ENCODE peak calls at places on chromosomes 4 and X, in four cellular contexts. X is fibroblast of lung, Y is H54, N is putamen. H is an unnamed sample.

GRCh38 chr4:142098380-142098779 is 462.0 kb downstream of the IL15 start:
- DNase-seq in X (no peak), Y (no peak), N (no peak), H (no peak)

GRCh38 chr4:119592708-119593298 is 35.8 kb downstream of the PDE5A start:
- DNase-seq in X (peak), Y (no peak), N (no peak), H (no peak)

GRCh38 chrX:124098089-124098488 is 136.6 kb downstream of the STAG2 start:
- DNase-seq in X (peak), Y (no peak), N (peak), H (peak)

GRCh38 chrX:49276671-49277519 is 7.3 kb downstream of the PPP1R3F start:
- DNase-seq in X (peak), Y (no peak), N (no peak), H (no peak)

GRCh38 chr4:76219299-76220055 is 5.9 kb upstream of the SCARB2 start:
- DNase-seq in X (peak), Y (no peak), N (no peak), H (no peak)

GRCh38 chr4:169439244-169439643 is 168.5 kb upstream of the SH3RF1 start:
- DNase-seq in X (peak), Y (no peak), N (no peak), H (no peak)

GRCh38 chrX:123648028-123648810 is 84.6 kb downstream of the THOC2 start:
- DNase-seq in X (peak), Y (no peak), N (no peak), H (no peak)

GRCh38 chrX:138008280-138008679 is 442.4 kb downstream of the ZIC3 start:
- DNase-seq in X (no peak), Y (no peak), N (no peak), H (no peak)

GRCh38 chr4:59814402-59814801 is 1385.7 kb upstream of the ADGRL3 start:
- DNase-seq in X (no peak), Y (no peak), N (no peak), H (no peak)

GRCh38 chr4:15398001-15398400 is 29.8 kb upstream of the C1QTNF7 start:
- DNase-seq in X (no peak), Y (no peak), N (no peak), H (no peak)

GRCh38 chr4:40713798-40714197 is 36.0 kb upstream of the NSUN7 start:
- DNase-seq in X (no peak), Y (no peak), N (no peak), H (no peak)

GRCh38 chr4:117477925-117478324 is 392.5 kb upstream of the TRAM1L1 start:
- DNase-seq in X (no peak), Y (no peak), N (no peak), H (no peak)

GRCh38 chr4:77044458-77045124 is 31.2 kb downstream of the CCNI start:
- DNase-seq in X (peak), Y (no peak), N (peak), H (no peak)

H was measured in HS-27A.